ENCODE peak calls at places on chromosomes 3 and 15, in six cellular contexts. T, P, S, Z, O and Y are unnamed samples.

GRCh38 chr3:191982481-191982880 is 521.5 kb downstream of the PYDC2 start:
- DNase-seq in P (no peak), S (no peak), T (no peak), O (no peak), Z (no peak), Y (no peak)

GRCh38 chr3:126850370-126851085 is 132.4 kb upstream of the PLXNA1 start:
- DNase-seq in T (no peak), P (no peak), O (no peak), Z (no peak), S (peak), Y (no peak)

GRCh38 chr3:99997293-99997692 is 117.0 kb downstream of the FILIP1L start:
- DNase-seq in T (no peak), S (no peak), O (no peak), Z (no peak), P (no peak), Y (no peak)

GRCh38 chr3:157354722-157355121 is 81.9 kb upstream of the PTX3 start:
- DNase-seq in Z (no peak), P (peak), T (no peak), O (no peak), S (peak), Y (no peak)

GRCh38 chr3:109642042-109642441 is 304.7 kb upstream of the DPPA4 start:
- DNase-seq in S (no peak), T (no peak), Z (no peak), O (no peak), P (peak), Y (no peak)

GRCh38 chr3:169564883-169565282 is 98.6 kb downstream of the MECOM start:
- DNase-seq in P (no peak), Z (no peak), O (no peak), S (no peak), T (no peak), Y (no peak)

GRCh38 chr15:25883860-25884259 is 20.7 kb upstream of the ATP10A start:
- DNase-seq in O (no peak), S (peak), Z (no peak), T (no peak), P (peak), Y (no peak)

GRCh38 chr15:88894819-88895767 is at the start of gene HAPLN3:
- DNase-seq in T (peak), Z (peak), P (no peak), S (peak), O (no peak), Y (no peak)

GRCh38 chr15:51861557-51862350 is 32.3 kb downstream of the TMOD3 start:
- DNase-seq in T (peak), O (no peak), S (no peak), P (peak), Z (peak), Y (no peak)

GRCh38 chr3:173841334-173841733 is 443.8 kb downstream of the NLGN1 start:
- DNase-seq in S (no peak), T (no peak), O (no peak), Z (no peak), P (no peak), Y (no peak)

GRCh38 chr3:171829841-171830559 is 13.1 kb upstream of the TMEM212 start:
- DNase-seq in P (peak), O (no peak), T (no peak), S (peak), Z (peak), Y (no peak)

GRCh38 chr3:88149146-88149515 is 628 bp upstream of the C3orf38 start:
- DNase-seq in S (no peak), T (no peak), Z (peak), O (peak), P (peak), Y (no peak)

GRCh38 chr15:91099616-91100560 is at the start of gene SV2B:
- DNase-seq in O (peak), T (peak), P (peak), S (no peak), Z (peak), Y (peak)

GRCh38 chr3:54198556-54198955 is 76.2 kb downstream of the CACNA2D3 start:
- DNase-seq in O (no peak), Z (no peak), T (no peak), P (no peak), S (no peak), Y (no peak)

GRCh38 chr15:53272116-53272515 is 482.0 kb upstream of the ONECUT1 start:
- DNase-seq in Z (no peak), P (no peak), S (no peak), T (no peak), O (no peak), Y (no peak)

GRCh38 chr3:132655471-132655870 is 4.1 kb downstream of the ACAD11 start:
- DNase-seq in O (no peak), P (no peak), S (no peak), Z (no peak), T (no peak), Y (no peak)

GRCh38 chr15:74040115-74040850 is 42.1 kb downstream of the GOLGA6A start:
- DNase-seq in O (no peak), Z (no peak), T (no peak), P (peak), S (peak), Y (no peak)

GRCh38 chr3:112333386-112334334 is 704 bp downstream of the CD200 start:
- DNase-seq in P (no peak), S (peak), O (peak), T (no peak), Z (peak), Y (no peak)

GRCh38 chr15:42605281-42605744 is 29.9 kb downstream of the STARD9 start:
- DNase-seq in S (peak), P (no peak), T (no peak), O (peak), Z (no peak), Y (no peak)

GRCh38 chr15:77030042-77030927 is 35.4 kb downstream of the PSTPIP1 start:
- DNase-seq in P (no peak), S (no peak), T (no peak), O (peak), Z (peak), Y (no peak)

GRCh38 chr15:101615986-101616848 is 36.0 kb downstream of the TM2D3 start:
- DNase-seq in P (peak), S (peak), T (no peak), Z (no peak), O (no peak), Y (peak)